ENCODE peak calls at places on chromosomes 3 and 15, in four cellular contexts. T is ELR, Y is GF-D8, B is GM20000. C is an unnamed sample.

GRCh38 chr3:51706788-51707731 is at the start of gene GRM2:
- DNase-seq in B (no peak), Y (no peak), T (peak), C (no peak)

GRCh38 chr3:171142985-171143384 is 116.5 kb upstream of the SLC2A2 start:
- DNase-seq in B (no peak), Y (no peak), T (no peak), C (no peak)

GRCh38 chr3:127097009-127097350 is 96.0 kb upstream of the PRR23E start:
- DNase-seq in B (no peak), T (no peak), Y (no peak), C (no peak)

GRCh38 chr15:50773389-50773788 is 7.9 kb upstream of the SPPL2A start:
- DNase-seq in B (no peak), Y (no peak), T (peak), C (no peak)

GRCh38 chr3:121630355-121630754 is 30.3 kb downstream of the HCLS1 start:
- DNase-seq in B (no peak), T (no peak), Y (no peak), C (no peak)

GRCh38 chr15:63908986-63909385 is 75.2 kb upstream of the HERC1 start:
- DNase-seq in T (peak), B (no peak), Y (no peak), C (no peak)

GRCh38 chr15:96626936-96627577 is 296.6 kb downstream of the NR2F2 start:
- DNase-seq in Y (no peak), T (no peak), B (no peak), C (no peak)

GRCh38 chr3:187968883-187969580 is 184.9 kb upstream of the LPP start:
- DNase-seq in Y (no peak), T (peak), B (no peak), C (no peak)

GRCh38 chr3:58857423-58857822 is 190.8 kb upstream of the FAM3D start:
- DNase-seq in B (no peak), Y (no peak), T (no peak), C (no peak)

GRCh38 chr15:85013785-85014184 is 32.1 kb downstream of the PDE8A start:
- DNase-seq in T (no peak), Y (no peak), B (no peak), C (no peak)

GRCh38 chr3:39208463-39209055 is 16.2 kb upstream of the XIRP1 start:
- DNase-seq in B (peak), Y (peak), T (peak), C (peak)

GRCh38 chr3:149727676-149728075 is 24.6 kb downstream of the COMMD2 start:
- DNase-seq in T (no peak), B (no peak), Y (no peak), C (no peak)

GRCh38 chr3:190847423-190847822 is 15.1 kb downstream of the GMNC start:
- DNase-seq in T (no peak), B (no peak), Y (no peak), C (no peak)

GRCh38 chr3:171339606-171340005 is 120.6 kb downstream of the TNIK start:
- DNase-seq in T (no peak), B (no peak), Y (no peak), C (no peak)

GRCh38 chr3:160049038-160049437 is 60.4 kb downstream of the IL12A start:
- DNase-seq in T (no peak), B (no peak), Y (no peak), C (no peak)

GRCh38 chr3:83877909-83878308 is 1080.9 kb upstream of the CADM2 start:
- DNase-seq in Y (no peak), T (no peak), B (no peak), C (no peak)

GRCh38 chr3:168693870-168694269 is 598.1 kb upstream of the GOLIM4 start:
- DNase-seq in Y (no peak), T (no peak), B (no peak), C (no peak)

GRCh38 chr3:74338998-74339397 is 275.5 kb downstream of the CNTN3 start:
- DNase-seq in B (no peak), Y (no peak), T (no peak), C (no peak)

GRCh38 chr15:95832655-95833054 is 497.8 kb upstream of the NR2F2 start:
- DNase-seq in B (no peak), T (no peak), Y (no peak), C (no peak)

GRCh38 chr15:62781081-62781497 is 261.5 kb upstream of the TPM1 start:
- DNase-seq in B (no peak), Y (no peak), T (no peak), C (no peak)

GRCh38 chr3:155232605-155233004 is 60.9 kb downstream of the STRIT1 start:
- DNase-seq in Y (no peak), B (no peak), T (peak), C (no peak)

GRCh38 chr3:10771486-10772225 is 44.4 kb upstream of the SLC6A11 start:
- DNase-seq in T (no peak), B (no peak), Y (no peak), C (no peak)

GRCh38 chr15:101358895-101359294 is 63.8 kb upstream of the SNRPA1 start:
- DNase-seq in Y (no peak), B (no peak), T (no peak), C (no peak)

GRCh38 chr15:66701422-66702034 is 508 bp upstream of the SMAD6 start:
- DNase-seq in B (peak), T (no peak), Y (no peak), C (peak)

GRCh38 chr3:31980530-31981205 is 394 bp downstream of the OSBPL10 start:
- DNase-seq in Y (no peak), T (peak), B (peak), C (no peak)

GRCh38 chr15:60397772-60398445 is at the start of gene ANXA2:
- DNase-seq in B (peak), Y (no peak), T (peak), C (peak)

GRCh38 chr3:126364731-126365301 is 7.6 kb upstream of the KLF15 start:
- DNase-seq in Y (no peak), T (no peak), B (no peak), C (no peak)

GRCh38 chr15:42020713-42021273 is at the start of gene PLA2G4E:
- DNase-seq in B (no peak), T (peak), Y (no peak), C (no peak)

GRCh38 chr3:158659454-158660237 is 12.8 kb downstream of the LXN start:
- DNase-seq in B (peak), Y (peak), T (peak), C (peak)

GRCh38 chr3:110816008-110816407 is 255.6 kb upstream of the NECTIN3 start:
- DNase-seq in T (peak), Y (no peak), B (no peak), C (no peak)

C was measured in Kasumi-1.